ENCODE peak calls at places on chromosomes 4 and X, in six cellular contexts. One of them, this sample, is unnamed.

GRCh38 chrX:44462851-44463250 is 79.8 kb downstream of the FUNDC1 start:
- DNase-seq in fibroblast of mammary gland: peak; percentile 3
- DNase-seq in right atrium auricular region: no peak
- DNase-seq in tibial artery: peak; percentile 30
- DNase-seq in AG04449: no peak
- DNase-seq in body of pancreas: no peak
- DNase-seq in this sample: peak; percentile 19

GRCh38 chr4:150224896-150225591 is 146.8 kb downstream of the DCLK2 start:
- DNase-seq in tibial artery: no peak
- DNase-seq in right atrium auricular region: no peak
- DNase-seq in body of pancreas: no peak
- DNase-seq in fibroblast of mammary gland: peak; percentile 97
- DNase-seq in AG04449: peak; percentile 93
- DNase-seq in this sample: peak; percentile 95

GRCh38 chr4:146159384-146160058 is 16.0 kb upstream of the LSM6 start:
- DNase-seq in right atrium auricular region: no peak
- DNase-seq in AG04449: no peak
- DNase-seq in fibroblast of mammary gland: no peak
- DNase-seq in body of pancreas: no peak
- DNase-seq in tibial artery: no peak
- DNase-seq in this sample: no peak

GRCh38 chr4:155787113-155787710 is 28.4 kb downstream of the GUCY1B1 start:
- DNase-seq in right atrium auricular region: no peak
- DNase-seq in body of pancreas: peak; percentile 36
- DNase-seq in fibroblast of mammary gland: peak; percentile 71
- DNase-seq in AG04449: no peak
- DNase-seq in tibial artery: no peak
- DNase-seq in this sample: peak; percentile 62

GRCh38 chr4:188941524-188942109 is 802.4 kb downstream of the TRIML1 start:
- DNase-seq in tibial artery: no peak
- DNase-seq in AG04449: peak; percentile 95
- DNase-seq in body of pancreas: no peak
- DNase-seq in right atrium auricular region: no peak
- DNase-seq in fibroblast of mammary gland: peak; percentile 100
- DNase-seq in this sample: peak; percentile 94

GRCh38 chr4:82594466-82594865 is 32.7 kb upstream of the TMEM150C start:
- DNase-seq in right atrium auricular region: no peak
- DNase-seq in tibial artery: no peak
- DNase-seq in body of pancreas: no peak
- DNase-seq in fibroblast of mammary gland: no peak
- DNase-seq in AG04449: peak; percentile 26
- DNase-seq in this sample: peak; percentile 13

GRCh38 chr4:183797445-183798248 is 107.5 kb upstream of the STOX2 start:
- DNase-seq in AG04449: no peak
- DNase-seq in body of pancreas: peak; percentile 49
- DNase-seq in fibroblast of mammary gland: peak; percentile 20
- DNase-seq in tibial artery: no peak
- DNase-seq in right atrium auricular region: no peak
- DNase-seq in this sample: peak; percentile 6

GRCh38 chr4:61714387-61714890 is 514.3 kb downstream of the ADGRL3 start:
- DNase-seq in right atrium auricular region: no peak
- DNase-seq in body of pancreas: no peak
- DNase-seq in tibial artery: no peak
- DNase-seq in AG04449: no peak
- DNase-seq in fibroblast of mammary gland: no peak
- DNase-seq in this sample: no peak

GRCh38 chr4:115279300-115279699 is 165.9 kb upstream of the NDST4 start:
- DNase-seq in fibroblast of mammary gland: no peak
- DNase-seq in tibial artery: no peak
- DNase-seq in right atrium auricular region: no peak
- DNase-seq in body of pancreas: no peak
- DNase-seq in AG04449: no peak
- DNase-seq in this sample: no peak

GRCh38 chr4:3836802-3837601 is 70.8 kb downstream of the ADRA2C start:
- DNase-seq in AG04449: no peak
- DNase-seq in tibial artery: no peak
- DNase-seq in fibroblast of mammary gland: no peak
- DNase-seq in right atrium auricular region: no peak
- DNase-seq in body of pancreas: no peak
- DNase-seq in this sample: no peak

GRCh38 chr4:61180405-61180804 is 19.7 kb upstream of the ADGRL3 start:
- DNase-seq in right atrium auricular region: no peak
- DNase-seq in tibial artery: no peak
- DNase-seq in AG04449: no peak
- DNase-seq in body of pancreas: no peak
- DNase-seq in fibroblast of mammary gland: no peak
- DNase-seq in this sample: no peak

GRCh38 chrX:31266172-31267076 is 194.6 kb upstream of the FTHL17 start:
- DNase-seq in right atrium auricular region: no peak
- DNase-seq in tibial artery: peak; percentile 21
- DNase-seq in body of pancreas: peak; percentile 81
- DNase-seq in AG04449: no peak
- DNase-seq in fibroblast of mammary gland: no peak
- DNase-seq in this sample: no peak

GRCh38 chr4:5678977-5679376 is 29.4 kb downstream of the EVC2 start:
- DNase-seq in tibial artery: no peak
- DNase-seq in body of pancreas: no peak
- DNase-seq in fibroblast of mammary gland: no peak
- DNase-seq in AG04449: no peak
- DNase-seq in right atrium auricular region: no peak
- DNase-seq in this sample: no peak

GRCh38 chr4:184510431-184510830 is 36.1 kb upstream of the IRF2 start:
- DNase-seq in tibial artery: no peak
- DNase-seq in right atrium auricular region: no peak
- DNase-seq in body of pancreas: no peak
- DNase-seq in fibroblast of mammary gland: peak; percentile 9
- DNase-seq in AG04449: no peak
- DNase-seq in this sample: no peak

GRCh38 chrX:40130207-40130606 is 32.4 kb upstream of the BCOR start:
- DNase-seq in body of pancreas: no peak
- DNase-seq in tibial artery: no peak
- DNase-seq in AG04449: peak; percentile 19
- DNase-seq in right atrium auricular region: no peak
- DNase-seq in fibroblast of mammary gland: peak; percentile 68
- DNase-seq in this sample: peak; percentile 61

GRCh38 chr4:184104419-184105101 is 113.1 kb downstream of the ENPP6 start:
- DNase-seq in AG04449: no peak
- DNase-seq in tibial artery: no peak
- DNase-seq in body of pancreas: peak; percentile 51
- DNase-seq in fibroblast of mammary gland: no peak
- DNase-seq in right atrium auricular region: no peak
- DNase-seq in this sample: peak; percentile 22

GRCh38 chr4:142211444-142211843 is 575.1 kb downstream of the IL15 start:
- DNase-seq in tibial artery: no peak
- DNase-seq in right atrium auricular region: no peak
- DNase-seq in body of pancreas: no peak
- DNase-seq in AG04449: no peak
- DNase-seq in fibroblast of mammary gland: no peak
- DNase-seq in this sample: no peak

GRCh38 chrX:10634681-10635161 is 14.3 kb upstream of the MID1 start:
- DNase-seq in tibial artery: no peak
- DNase-seq in right atrium auricular region: no peak
- DNase-seq in fibroblast of mammary gland: peak; percentile 92
- DNase-seq in AG04449: no peak
- DNase-seq in body of pancreas: no peak
- DNase-seq in this sample: peak; percentile 71

GRCh38 chr4:75338352-75338880 is 175.8 kb downstream of the RCHY1 start:
- DNase-seq in tibial artery: no peak
- DNase-seq in body of pancreas: no peak
- DNase-seq in fibroblast of mammary gland: no peak
- DNase-seq in AG04449: no peak
- DNase-seq in right atrium auricular region: no peak
- DNase-seq in this sample: no peak

GRCh38 chr4:113878718-113879117 is 100.7 kb downstream of the ARSJ start:
- DNase-seq in fibroblast of mammary gland: peak; percentile 25
- DNase-seq in AG04449: no peak
- DNase-seq in right atrium auricular region: no peak
- DNase-seq in body of pancreas: no peak
- DNase-seq in tibial artery: no peak
- DNase-seq in this sample: peak; percentile 48

GRCh38 chrX:150254909-150255308 is 108.2 kb upstream of the MAMLD1 start:
- DNase-seq in AG04449: no peak
- DNase-seq in tibial artery: no peak
- DNase-seq in right atrium auricular region: peak; percentile 48
- DNase-seq in body of pancreas: no peak
- DNase-seq in fibroblast of mammary gland: no peak
- DNase-seq in this sample: no peak

GRCh38 chr4:7280906-7281305 is 88.6 kb downstream of the SORCS2 start:
- DNase-seq in AG04449: no peak
- DNase-seq in tibial artery: no peak
- DNase-seq in body of pancreas: no peak
- DNase-seq in fibroblast of mammary gland: no peak
- DNase-seq in right atrium auricular region: no peak
- DNase-seq in this sample: peak; percentile 58

GRCh38 chr4:147530723-147531122 is 49.8 kb downstream of the EDNRA start:
- DNase-seq in body of pancreas: no peak
- DNase-seq in right atrium auricular region: no peak
- DNase-seq in fibroblast of mammary gland: no peak
- DNase-seq in tibial artery: no peak
- DNase-seq in AG04449: no peak
- DNase-seq in this sample: peak; percentile 36

GRCh38 chr4:10529256-10529890 is 72.1 kb upstream of the ZNF518B start:
- DNase-seq in AG04449: no peak
- DNase-seq in tibial artery: no peak
- DNase-seq in body of pancreas: no peak
- DNase-seq in fibroblast of mammary gland: no peak
- DNase-seq in right atrium auricular region: no peak
- DNase-seq in this sample: no peak

GRCh38 chrX:71540801-71541545 is 8.1 kb downstream of the OGT start:
- DNase-seq in fibroblast of mammary gland: no peak
- DNase-seq in body of pancreas: no peak
- DNase-seq in tibial artery: no peak
- DNase-seq in AG04449: no peak
- DNase-seq in right atrium auricular region: no peak
- DNase-seq in this sample: no peak

GRCh38 chr4:5758741-5759140 is 47.7 kb downstream of the EVC start:
- DNase-seq in right atrium auricular region: peak; percentile 46
- DNase-seq in AG04449: peak; percentile 93
- DNase-seq in fibroblast of mammary gland: peak; percentile 99
- DNase-seq in body of pancreas: no peak
- DNase-seq in tibial artery: no peak
- DNase-seq in this sample: peak; percentile 99

GRCh38 chrX:47158781-47159180 is 13.8 kb downstream of the RBM10 start:
- DNase-seq in body of pancreas: no peak
- DNase-seq in tibial artery: no peak
- DNase-seq in right atrium auricular region: no peak
- DNase-seq in AG04449: no peak
- DNase-seq in fibroblast of mammary gland: no peak
- DNase-seq in this sample: no peak

GRCh38 chrX:31038585-31039326 is 33.1 kb downstream of the FTHL17 start:
- DNase-seq in AG04449: no peak
- DNase-seq in fibroblast of mammary gland: peak; percentile 35
- DNase-seq in right atrium auricular region: no peak
- DNase-seq in body of pancreas: peak; percentile 57
- DNase-seq in tibial artery: peak; percentile 20
- DNase-seq in this sample: peak; percentile 13

GRCh38 chr4:125728568-125728967 is 413.8 kb downstream of the FAT4 start:
- DNase-seq in tibial artery: no peak
- DNase-seq in right atrium auricular region: no peak
- DNase-seq in AG04449: peak; percentile 92
- DNase-seq in body of pancreas: no peak
- DNase-seq in fibroblast of mammary gland: peak; percentile 89
- DNase-seq in this sample: peak; percentile 94

DNA sequence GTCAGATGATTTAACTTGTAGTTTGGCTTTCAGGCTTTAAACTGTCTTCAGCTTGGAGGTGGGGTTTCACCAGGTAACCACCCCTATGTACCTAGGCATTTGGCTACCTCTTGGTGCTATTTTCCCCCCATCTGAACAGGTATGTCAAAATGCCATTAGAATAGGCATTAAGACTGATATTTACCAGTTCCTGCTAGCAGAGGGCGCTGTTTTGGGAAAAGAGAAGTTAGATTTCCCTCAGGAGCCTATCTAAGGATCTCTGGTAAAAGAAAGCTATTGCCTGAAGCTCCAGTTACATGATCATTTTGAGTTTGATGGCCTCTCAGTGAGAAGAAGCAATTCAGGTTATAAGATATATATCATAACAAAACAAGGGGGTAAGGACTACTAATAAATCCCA is 879.1 kb downstream of the SH3BGRL start:
- DNase-seq in right atrium auricular region: no peak
- DNase-seq in body of pancreas: no peak
- DNase-seq in tibial artery: no peak
- DNase-seq in fibroblast of mammary gland: no peak
- DNase-seq in AG04449: no peak
- DNase-seq in this sample: no peak
- TF ChIP-seq CTCF in right atrium auricular region: no peak
- TF ChIP-seq CTCF in body of pancreas: peak; percentile 6
- TF ChIP-seq CTCF in tibial artery: no peak
- TF ChIP-seq CTCF in fibroblast of mammary gland: no peak
- TF ChIP-seq CTCF in AG04449: no peak
- TF ChIP-seq CTCF in this sample: no peak

DNA sequence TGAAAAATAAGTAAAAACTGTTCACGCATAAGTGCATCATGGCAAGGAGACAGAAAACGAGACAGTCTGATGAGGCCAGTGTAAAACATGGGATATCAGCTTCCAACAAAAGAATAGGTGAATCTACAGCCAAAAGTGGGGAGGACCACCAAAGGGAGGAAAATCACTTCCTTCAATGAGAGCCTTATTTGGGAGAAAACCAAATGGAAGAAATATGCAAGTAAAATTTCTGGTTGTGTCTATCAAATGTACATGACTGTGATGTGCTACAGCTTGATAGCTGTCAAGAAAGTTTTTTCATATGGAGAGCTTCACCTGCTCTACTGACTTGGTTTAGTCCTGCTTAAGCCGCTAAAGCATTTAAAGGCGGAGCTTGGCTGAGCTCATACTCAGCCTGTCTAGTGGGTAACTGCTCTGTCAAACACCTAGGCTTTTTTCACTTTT is 66.2 kb downstream of the MAGEA1 start:
- DNase-seq in right atrium auricular region: no peak
- DNase-seq in AG04449: no peak
- DNase-seq in tibial artery: no peak
- DNase-seq in fibroblast of mammary gland: no peak
- DNase-seq in body of pancreas: no peak
- DNase-seq in this sample: no peak
- H3K4me3 ChIP-seq in right atrium auricular region: no peak overlapping the region
- H3K4me3 ChIP-seq in AG04449: no peak overlapping the region
- H3K4me3 ChIP-seq in tibial artery: no peak overlapping the region
- H3K4me3 ChIP-seq in fibroblast of mammary gland: no peak overlapping the region
- H3K4me3 ChIP-seq in body of pancreas: no peak overlapping the region
- H3K4me3 ChIP-seq in this sample: no peak overlapping the region

GRCh38 chrX:140391313-140391712 is 113.6 kb downstream of the SOX3 start:
- DNase-seq in tibial artery: no peak
- DNase-seq in AG04449: no peak
- DNase-seq in right atrium auricular region: no peak
- DNase-seq in fibroblast of mammary gland: no peak
- DNase-seq in body of pancreas: no peak
- DNase-seq in this sample: no peak

GRCh38 chrX:140389331-140389730 is 115.5 kb downstream of the SOX3 start:
- DNase-seq in AG04449: no peak
- DNase-seq in fibroblast of mammary gland: no peak
- DNase-seq in tibial artery: no peak
- DNase-seq in body of pancreas: peak; percentile 65
- DNase-seq in right atrium auricular region: no peak
- DNase-seq in this sample: no peak

GRCh38 chrX:140393507-140393906 is 111.4 kb downstream of the SOX3 start:
- DNase-seq in fibroblast of mammary gland: no peak
- DNase-seq in AG04449: no peak
- DNase-seq in right atrium auricular region: no peak
- DNase-seq in body of pancreas: no peak
- DNase-seq in tibial artery: no peak
- DNase-seq in this sample: no peak
- TF ChIP-seq CTCF in fibroblast of mammary gland: no peak
- TF ChIP-seq CTCF in AG04449: no peak
- TF ChIP-seq CTCF in right atrium auricular region: no peak
- TF ChIP-seq CTCF in body of pancreas: no peak
- TF ChIP-seq CTCF in tibial artery: no peak
- TF ChIP-seq CTCF in this sample: no peak

GRCh38 chrX:33726281-33727160 is 405.6 kb downstream of the FAM47A start:
- DNase-seq in right atrium auricular region: no peak
- DNase-seq in body of pancreas: peak; percentile 14
- DNase-seq in fibroblast of mammary gland: no peak
- DNase-seq in tibial artery: no peak
- DNase-seq in AG04449: no peak
- DNase-seq in this sample: no peak
- H3K4me3 ChIP-seq in right atrium auricular region: peak overlapping the region; percentile 3
- H3K4me3 ChIP-seq in body of pancreas: no peak overlapping the region
- H3K4me3 ChIP-seq in fibroblast of mammary gland: no peak overlapping the region
- H3K4me3 ChIP-seq in tibial artery: peak overlapping the region; percentile 65
- H3K4me3 ChIP-seq in AG04449: no peak overlapping the region
- H3K4me3 ChIP-seq in this sample: no peak overlapping the region

This sample was measured in AG10803.